ENCODE peak calls at places on chromosomes 7 and 10, in ten cellular contexts. O is activated effector memory CD4-positive, alpha-beta T cell treated with anti-CD3 and anti-CD28 coated beads, Interleukin-2, amount 50 U/mL, for 16 hours; Y is AG04449; Z is GM23338; A is GM12865; K is naive thymus-derived CD8-positive, alpha-beta T cell; D is tibial artery; Q is choroid plexus epithelial cell; T is colonic mucosa; X is body of pancreas. M is an unnamed sample.
A peak's percentile ranks its signal among the peaks of the same experiment; 100 is the strongest.

GRCh38 chr10:76091821-76092394 is 660.5 kb downstream of the LRMDA start:
- DNase-seq in O (no peak), Y (no peak), Z (no peak), A (no peak), K (no peak), D (no peak), Q (no peak), T (no peak), X (no peak), M (no peak)

GRCh38 chr10:97731346-97732051 is 5.4 kb upstream of the ZFYVE27 start:
- DNase-seq in O (peak; percentile 78), Y (no peak), Z (peak; percentile 92), A (peak; percentile 71), K (peak; percentile 66), D (peak; percentile 84), Q (peak; percentile 84), T (peak; percentile 84), X (peak; percentile 79), M (peak; percentile 90)

GRCh38 chr7:26440253-26440992 is 148.8 kb downstream of the SNX10 start:
- DNase-seq in O (no peak), Y (no peak), Z (no peak), A (no peak), K (no peak), D (no peak), Q (no peak), T (no peak), X (no peak), M (no peak)

GRCh38 chr10:6128591-6129383 is 40.0 kb downstream of the RBM17 start:
- DNase-seq in O (no peak), Y (no peak), Z (peak; percentile 43), A (no peak), K (no peak), D (peak; percentile 66), Q (peak; percentile 41), T (no peak), X (no peak), M (peak; percentile 71)

GRCh38 chr7:127816354-127817190 is 164.6 kb downstream of the SND1 start:
- DNase-seq in O (no peak), Y (no peak), Z (no peak), A (no peak), K (no peak), D (no peak), Q (no peak), T (no peak), X (no peak), M (no peak)

GRCh38 chr7:123522061-123522460 is 12.3 kb downstream of the IQUB start:
- DNase-seq in O (no peak), Y (no peak), Z (no peak), A (no peak), K (no peak), D (no peak), Q (no peak), T (peak; percentile 25), X (no peak), M (no peak)

GRCh38 chr7:150945853-150946825 is 32.0 kb downstream of the KCNH2 start:
- DNase-seq in O (peak; percentile 56), Y (no peak), Z (no peak), A (no peak), K (no peak), D (peak; percentile 63), Q (no peak), T (no peak), X (no peak), M (peak; percentile 87)

GRCh38 chr10:36096571-36096970 is 454.5 kb upstream of the FZD8 start:
- DNase-seq in O (no peak), Y (no peak), Z (no peak), A (no peak), K (no peak), D (no peak), Q (peak; percentile 35), T (no peak), X (no peak), M (no peak)

GRCh38 chr10:60606343-60607080 is 171.8 kb upstream of the CDK1 start:
- DNase-seq in O (no peak), Y (peak; percentile 45), Z (no peak), A (no peak), K (no peak), D (no peak), Q (peak; percentile 94), T (no peak), X (no peak), M (no peak)

GRCh38 chr10:11378835-11379234 is 232.6 kb downstream of the USP6NL start:
- DNase-seq in O (no peak), Y (no peak), Z (no peak), A (no peak), K (no peak), D (no peak), Q (no peak), T (no peak), X (no peak), M (no peak)

GRCh38 chr7:29987083-29987482 is 2.5 kb downstream of the SCRN1 start:
- DNase-seq in O (no peak), Y (no peak), Z (no peak), A (peak; percentile 37), K (no peak), D (no peak), Q (peak; percentile 44), T (no peak), X (no peak), M (no peak)

GRCh38 chr7:28068811-28069216 is 111.8 kb downstream of the JAZF1 start:
- DNase-seq in O (no peak), Y (no peak), Z (no peak), A (no peak), K (no peak), D (no peak), Q (peak; percentile 71), T (no peak), X (no peak), M (no peak)

GRCh38 chr7:125112741-125113309 is 183.2 kb upstream of the POT1 start:
- DNase-seq in O (no peak), Y (no peak), Z (no peak), A (no peak), K (no peak), D (no peak), Q (peak; percentile 63), T (no peak), X (no peak), M (no peak)

GRCh38 chr7:100506356-100506930 is 22.7 kb downstream of the NYAP1 start:
- DNase-seq in O (no peak), Y (no peak), Z (peak; percentile 48), A (no peak), K (no peak), D (no peak), Q (peak; percentile 22), T (no peak), X (no peak), M (no peak)

GRCh38 chr10:103612462-103613365 is 119.2 kb downstream of the NEURL1 start:
- DNase-seq in O (no peak), Y (peak; percentile 31), Z (no peak), A (no peak), K (no peak), D (no peak), Q (peak; percentile 89), T (no peak), X (no peak), M (peak; percentile 22)

GRCh38 chr10:68007356-68007755 is 67.7 kb downstream of the HERC4 start:
- DNase-seq in O (no peak), Y (no peak), Z (no peak), A (no peak), K (no peak), D (no peak), Q (no peak), T (no peak), X (no peak), M (no peak)

GRCh38 chr10:51250278-51250914 is 176.1 kb downstream of the PRKG1 start:
- DNase-seq in O (no peak), Y (no peak), Z (no peak), A (no peak), K (no peak), D (no peak), Q (no peak), T (no peak), X (no peak), M (no peak)

GRCh38 chr10:7512487-7512886 is 101.7 kb upstream of the SFMBT2 start:
- DNase-seq in O (no peak), Y (no peak), Z (peak; percentile 50), A (no peak), K (no peak), D (no peak), Q (no peak), T (no peak), X (no peak), M (no peak)

GRCh38 chr7:13986208-13986607 is 3.3 kb downstream of the ETV1 start:
- DNase-seq in O (no peak), Y (no peak), Z (no peak), A (no peak), K (no peak), D (no peak), Q (no peak), T (no peak), X (no peak), M (no peak)

GRCh38 chr10:49666054-49666453 is 13.4 kb upstream of the C10orf53 start:
- DNase-seq in O (no peak), Y (no peak), Z (no peak), A (no peak), K (no peak), D (no peak), Q (no peak), T (no peak), X (no peak), M (no peak)

GRCh38 chr10:778626-779330 is 89.3 kb upstream of the DIP2C start:
- DNase-seq in O (no peak), Y (no peak), Z (no peak), A (no peak), K (no peak), D (peak; percentile 47), Q (peak; percentile 62), T (no peak), X (no peak), M (peak; percentile 71)

GRCh38 chr10:101718681-101719275 is 23.8 kb upstream of the FBXW4 start:
- DNase-seq in O (no peak), Y (no peak), Z (no peak), A (no peak), K (no peak), D (no peak), Q (peak; percentile 55), T (no peak), X (no peak), M (no peak)

GRCh38 chr10:1366277-1366676 is 310.1 kb downstream of the WDR37 start:
- DNase-seq in O (no peak), Y (no peak), Z (no peak), A (no peak), K (no peak), D (no peak), Q (no peak), T (peak; percentile 18), X (no peak), M (no peak)

GRCh38 chr10:13627459-13628310 is 40.9 kb downstream of the PRPF18 start:
- DNase-seq in O (no peak), Y (no peak), Z (peak; percentile 51), A (no peak), K (no peak), D (no peak), Q (peak; percentile 27), T (no peak), X (no peak), M (no peak)

GRCh38 chr7:157955383-157955999 is 618.7 kb downstream of the DNAJB6 start:
- DNase-seq in O (no peak), Y (no peak), Z (no peak), A (no peak), K (no peak), D (no peak), Q (no peak), T (no peak), X (no peak), M (no peak)

GRCh38 chr10:75994332-75995040 is 563.1 kb downstream of the LRMDA start:
- DNase-seq in O (no peak), Y (no peak), Z (no peak), A (no peak), K (no peak), D (no peak), Q (no peak), T (no peak), X (no peak), M (no peak)

GRCh38 chr10:33335550-33335799 is 1.0 kb upstream of the NRP1 start:
- DNase-seq in O (no peak), Y (no peak), Z (peak; percentile 24), A (no peak), K (no peak), D (no peak), Q (no peak), T (no peak), X (no peak), M (no peak)

GRCh38 chr10:14945097-14945496 is 8.8 kb downstream of the DCLRE1C start:
- DNase-seq in O (no peak), Y (no peak), Z (no peak), A (no peak), K (no peak), D (no peak), Q (no peak), T (no peak), X (no peak), M (no peak)

M was measured in adrenal gland.